ENCODE peak calls at places on chromosomes 6 and 20, in four cellular contexts. One of them, this sample, is unnamed.

GRCh38 chr6:137087902-137088301 is 43.1 kb upstream of the IL20RA start:
- DNase-seq in H1: no peak
- DNase-seq in K562: no peak
- DNase-seq in HepG2: no peak
- DNase-seq in this sample: no peak

GRCh38 chr6:3516094-3516493 is 59.2 kb upstream of the SLC22A23 start:
- DNase-seq in H1: no peak
- DNase-seq in K562: no peak
- DNase-seq in HepG2: no peak
- DNase-seq in this sample: peak; percentile 19

GRCh38 chr20:13681248-13682125 is 42.8 kb upstream of the TASP1 start:
- DNase-seq in K562: no peak
- DNase-seq in HepG2: peak; percentile 97
- DNase-seq in H1: no peak
- DNase-seq in this sample: peak; percentile 67

GRCh38 chr6:14117158-14118090 is at the start of gene CD83:
- DNase-seq in K562: peak; percentile 97
- DNase-seq in HepG2: peak; percentile 13
- DNase-seq in H1: peak; percentile 68
- DNase-seq in this sample: peak; percentile 56

GRCh38 chr20:33013701-33014326 is 6.3 kb downstream of the BPIFB2 start:
- DNase-seq in H1: no peak
- DNase-seq in HepG2: no peak
- DNase-seq in K562: no peak
- DNase-seq in this sample: no peak

GRCh38 chr20:37233471-37234253 is 28.0 kb downstream of the GHRH start:
- DNase-seq in H1: no peak
- DNase-seq in K562: no peak
- DNase-seq in HepG2: no peak
- DNase-seq in this sample: no peak

GRCh38 chr6:116190550-116190949 is 63.3 kb downstream of the TSPYL4 start:
- DNase-seq in H1: no peak
- DNase-seq in HepG2: no peak
- DNase-seq in K562: no peak
- DNase-seq in this sample: no peak

GRCh38 chr6:105993769-105994521 is 92.2 kb upstream of the PRDM1 start:
- DNase-seq in H1: peak; percentile 65
- DNase-seq in K562: no peak
- DNase-seq in HepG2: no peak
- DNase-seq in this sample: no peak

GRCh38 chr20:34475979-34476736 is 40.1 kb upstream of the DYNLRB1 start:
- DNase-seq in H1: no peak
- DNase-seq in HepG2: peak; percentile 47
- DNase-seq in K562: no peak
- DNase-seq in this sample: peak; percentile 40

GRCh38 chr20:52124821-52125220 is 66.8 kb downstream of the ZFP64 start:
- DNase-seq in HepG2: no peak
- DNase-seq in K562: no peak
- DNase-seq in H1: no peak
- DNase-seq in this sample: no peak

GRCh38 chr20:34262488-34263288 is 21.5 kb downstream of the ASIP start:
- DNase-seq in H1: no peak
- DNase-seq in HepG2: peak; percentile 70
- DNase-seq in K562: no peak
- DNase-seq in this sample: no peak

GRCh38 chr6:89023591-89024441 is 56.7 kb upstream of the PNRC1 start:
- DNase-seq in HepG2: no peak
- DNase-seq in K562: no peak
- DNase-seq in H1: no peak
- DNase-seq in this sample: no peak

GRCh38 chr6:7155871-7156579 is 48.3 kb downstream of the RREB1 start:
- DNase-seq in HepG2: no peak
- DNase-seq in H1: no peak
- DNase-seq in K562: no peak
- DNase-seq in this sample: no peak

GRCh38 chr20:56750430-56750829 is 121.3 kb downstream of the TFAP2C start:
- DNase-seq in HepG2: no peak
- DNase-seq in K562: no peak
- DNase-seq in H1: peak; percentile 77
- DNase-seq in this sample: no peak

GRCh38 chr20:48921883-48922867 is 664 bp downstream of the ARFGEF2 start:
- DNase-seq in HepG2: peak; percentile 67
- DNase-seq in H1: no peak
- DNase-seq in K562: peak; percentile 83
- DNase-seq in this sample: peak; percentile 52

GRCh38 chr6:7438011-7438410 is 48.4 kb downstream of the RIOK1 start:
- DNase-seq in HepG2: no peak
- DNase-seq in K562: no peak
- DNase-seq in H1: no peak
- DNase-seq in this sample: no peak

GRCh38 chr20:10508468-10509251 is 73.6 kb downstream of the SLX4IP start:
- DNase-seq in K562: no peak
- DNase-seq in HepG2: no peak
- DNase-seq in H1: no peak
- DNase-seq in this sample: peak; percentile 29

GRCh38 chr20:13510837-13511488 is 127.8 kb downstream of the TASP1 start:
- DNase-seq in K562: no peak
- DNase-seq in HepG2: no peak
- DNase-seq in H1: no peak
- DNase-seq in this sample: no peak

GRCh38 chr20:10784337-10785183 is 110.8 kb upstream of the JAG1 start:
- DNase-seq in HepG2: no peak
- DNase-seq in K562: no peak
- DNase-seq in H1: no peak
- DNase-seq in this sample: no peak

GRCh38 chr20:13875265-13875811 is 90.5 kb downstream of the NDUFAF5 start:
- DNase-seq in HepG2: no peak
- DNase-seq in K562: no peak
- DNase-seq in H1: no peak
- DNase-seq in this sample: no peak

GRCh38 chr6:14059791-14060436 is 57.7 kb upstream of the CD83 start:
- DNase-seq in HepG2: no peak
- DNase-seq in H1: no peak
- DNase-seq in K562: no peak
- DNase-seq in this sample: no peak

GRCh38 chr6:12875061-12875460 is 158.5 kb downstream of the PHACTR1 start:
- DNase-seq in H1: no peak
- DNase-seq in K562: no peak
- DNase-seq in HepG2: no peak
- DNase-seq in this sample: no peak

GRCh38 chr6:63351995-63352586 is 32.3 kb upstream of the LGSN start:
- DNase-seq in HepG2: peak; percentile 78
- DNase-seq in H1: no peak
- DNase-seq in K562: no peak
- DNase-seq in this sample: peak; percentile 67

GRCh38 chr20:18224968-18225568 is 63.3 kb upstream of the ZNF133 start:
- DNase-seq in H1: peak; percentile 55
- DNase-seq in HepG2: peak; percentile 26
- DNase-seq in K562: no peak
- DNase-seq in this sample: peak; percentile 29

GRCh38 chr6:11412011-11412424 is 125.5 kb upstream of the TMEM170B start:
- DNase-seq in K562: no peak
- DNase-seq in HepG2: no peak
- DNase-seq in H1: no peak
- DNase-seq in this sample: no peak

GRCh38 chr6:91539451-91539850 is 952.6 kb upstream of the MAP3K7 start:
- DNase-seq in K562: no peak
- DNase-seq in HepG2: no peak
- DNase-seq in H1: no peak
- DNase-seq in this sample: no peak

DNA sequence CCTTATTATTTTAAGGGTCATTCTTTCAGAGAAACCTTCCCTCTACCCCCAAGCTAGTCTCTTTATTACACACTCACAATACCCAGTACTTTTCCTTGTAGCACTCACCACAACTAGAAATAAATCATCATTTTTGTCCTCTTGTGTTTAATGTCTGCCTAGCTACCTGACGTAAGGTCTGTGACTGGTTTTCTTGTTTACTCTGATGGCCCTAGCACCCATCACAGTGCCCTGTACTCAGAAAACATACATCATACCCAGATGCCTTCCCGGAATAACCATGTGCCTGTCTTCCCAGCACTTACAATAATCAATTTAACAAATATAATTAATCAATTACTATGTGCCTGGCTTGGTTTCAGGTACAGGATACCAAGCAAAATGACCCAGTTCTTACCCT is 25.8 kb upstream of the IER3 start:
- DNase-seq in HepG2: no peak
- DNase-seq in H1: no peak
- DNase-seq in K562: no peak
- DNase-seq in this sample: peak; percentile 69
- TF ChIP-seq PHF8 in HepG2: no peak
- TF ChIP-seq PHF8 in H1: no peak
- TF ChIP-seq PHF8 in K562: no peak
- TF ChIP-seq PHF8 in this sample: no peak

GRCh38 chr6:35310265-35310831 is 12.7 kb downstream of the DEF6 start:
- DNase-seq in HepG2: no peak
- DNase-seq in K562: no peak
- DNase-seq in H1: no peak
- DNase-seq in this sample: no peak
- H3K4me3 ChIP-seq in HepG2: no peak overlapping the region
- H3K4me3 ChIP-seq in K562: no peak overlapping the region
- H3K4me3 ChIP-seq in H1: no peak overlapping the region
- H3K4me3 ChIP-seq in this sample: no peak overlapping the region

GRCh38 chr20:44646023-44646640 is 5.4 kb downstream of the ADA start:
- DNase-seq in H1: no peak
- DNase-seq in HepG2: no peak
- DNase-seq in K562: peak; percentile 6
- DNase-seq in this sample: no peak
- TF ChIP-seq JUN in H1: no peak
- TF ChIP-seq JUN in HepG2: no peak
- TF ChIP-seq JUN in K562: no peak
- TF ChIP-seq JUN in this sample: no peak

GRCh38 chr20:20367681-20368413 is at the start of gene INSM1:
- DNase-seq in K562: no peak
- DNase-seq in HepG2: no peak
- DNase-seq in H1: no peak
- DNase-seq in this sample: no peak

GRCh38 chr20:20366896-20367680 is 816 bp upstream of the INSM1 start:
- DNase-seq in H1: peak; percentile 84
- DNase-seq in HepG2: no peak
- DNase-seq in K562: no peak
- DNase-seq in this sample: peak; percentile 31

GRCh38 chr20:20364747-20365558 is 3.0 kb upstream of the INSM1 start:
- DNase-seq in H1: peak; percentile 59
- DNase-seq in HepG2: no peak
- DNase-seq in K562: no peak
- DNase-seq in this sample: no peak

GRCh38 chr20:20365593-20365992 is 2.3 kb upstream of the INSM1 start:
- DNase-seq in K562: peak; percentile 15
- DNase-seq in HepG2: no peak
- DNase-seq in H1: no peak
- DNase-seq in this sample: no peak

GRCh38 chr20:20366551-20366895 is 1.4 kb upstream of the INSM1 start:
- DNase-seq in HepG2: no peak
- DNase-seq in K562: no peak
- DNase-seq in H1: no peak
- DNase-seq in this sample: no peak
- TF ChIP-seq PHF8 in HepG2: no peak
- TF ChIP-seq PHF8 in K562: no peak
- TF ChIP-seq PHF8 in H1: no peak
- TF ChIP-seq PHF8 in this sample: no peak

DNA sequence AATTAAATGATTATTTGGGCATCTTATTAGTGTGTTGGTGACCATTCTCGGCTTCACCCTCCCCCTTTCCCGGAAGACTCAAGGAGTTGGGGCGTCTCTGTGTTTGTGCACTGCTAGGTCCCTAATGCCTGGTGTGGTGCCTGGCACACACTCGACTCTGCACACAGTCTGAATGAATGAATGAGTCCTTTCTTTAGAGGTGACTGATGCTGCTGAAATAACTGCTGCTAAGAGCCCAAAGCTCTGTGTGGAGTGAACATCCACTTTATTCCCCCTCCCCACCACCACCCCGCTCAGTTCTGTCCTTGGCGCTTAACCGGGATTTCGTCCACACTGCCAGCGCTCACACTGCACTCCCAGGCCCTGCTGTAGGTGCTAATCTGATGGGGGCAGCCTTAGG is 1.2 kb upstream of the PHACTR3 start:
- DNase-seq in K562: no peak
- DNase-seq in H1: no peak
- DNase-seq in HepG2: no peak
- DNase-seq in this sample: no peak
- H3K4me3 ChIP-seq in K562: no peak overlapping the region
- H3K4me3 ChIP-seq in H1: no peak overlapping the region
- H3K4me3 ChIP-seq in HepG2: no peak overlapping the region
- H3K4me3 ChIP-seq in this sample: no peak overlapping the region

GRCh38 chr6:154686162-154686561 is 47.1 kb upstream of the SCAF8 start:
- DNase-seq in H1: no peak
- DNase-seq in K562: no peak
- DNase-seq in HepG2: no peak
- DNase-seq in this sample: no peak

GRCh38 chr6:154683756-154684523 is 49.3 kb upstream of the SCAF8 start:
- DNase-seq in HepG2: no peak
- DNase-seq in H1: no peak
- DNase-seq in K562: no peak
- DNase-seq in this sample: no peak

GRCh38 chr6:154690857-154691256 is 42.4 kb upstream of the SCAF8 start:
- DNase-seq in HepG2: no peak
- DNase-seq in K562: no peak
- DNase-seq in H1: no peak
- DNase-seq in this sample: no peak

DNA sequence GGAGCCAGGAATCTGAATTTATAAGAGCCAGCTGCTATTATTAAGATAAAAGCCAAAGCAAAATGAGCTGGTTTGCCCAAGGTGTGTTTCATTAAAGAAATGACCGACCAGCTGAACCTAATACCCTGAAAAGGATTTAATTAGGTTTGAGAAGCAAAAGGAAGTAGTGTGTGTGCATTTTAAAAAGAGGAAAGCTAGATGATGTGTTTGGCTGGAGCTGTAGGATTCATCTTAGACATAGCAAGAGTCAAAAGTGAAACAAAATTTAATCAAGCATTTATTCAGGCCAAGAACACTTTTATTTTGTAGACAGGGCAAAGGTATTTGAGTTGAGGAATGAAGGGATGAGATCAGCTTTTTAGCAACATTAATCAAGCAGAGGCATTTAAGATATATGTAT is 43.6 kb upstream of the SCAF8 start:
- DNase-seq in K562: no peak
- DNase-seq in HepG2: no peak
- DNase-seq in H1: no peak
- DNase-seq in this sample: no peak
- TF ChIP-seq JUN in K562: no peak
- TF ChIP-seq JUN in HepG2: no peak
- TF ChIP-seq JUN in H1: no peak
- TF ChIP-seq JUN in this sample: no peak

DNA sequence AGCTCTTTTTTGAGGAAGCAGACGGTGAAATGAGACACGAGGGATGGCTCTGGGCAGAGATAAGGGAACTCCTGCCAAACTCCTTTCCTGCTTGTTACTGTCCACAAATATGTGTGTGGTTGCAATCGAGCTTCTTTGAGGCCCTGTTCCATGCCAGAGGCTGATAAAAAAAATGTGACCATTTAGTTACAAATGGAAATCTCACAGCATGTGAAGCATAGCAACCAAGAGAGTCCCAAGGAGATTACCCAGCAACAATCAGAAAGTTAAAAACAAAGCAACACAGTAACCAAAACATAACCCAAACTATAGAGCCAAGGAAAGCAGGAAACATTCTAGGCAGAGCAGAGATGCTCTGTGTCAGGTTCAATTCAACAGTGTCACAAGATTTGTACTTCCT is 35.4 kb upstream of the HMGN3 start:
- DNase-seq in K562: no peak
- DNase-seq in HepG2: no peak
- DNase-seq in H1: no peak
- DNase-seq in this sample: peak; percentile 10
- TF ChIP-seq PHF8 in K562: no peak
- TF ChIP-seq PHF8 in HepG2: no peak
- TF ChIP-seq PHF8 in H1: no peak
- TF ChIP-seq PHF8 in this sample: no peak